ENCODE peak calls at places on chromosomes 7 and 10, in ten cellular contexts. L is fibroblast of the aortic adventitia, P is endothelial cell, I is endodermal cell, U is colonic mucosa, T is stomach, E is spleen, R is progenitor cell of endocrine pancreas, Q is esophagus squamous epithelium, Y is right atrium auricular region. K is an unnamed sample.

GRCh38 chr10:65968871-65969270 is 957.0 kb upstream of the LRRTM3 start:
- DNase-seq in L (no peak), Q (no peak), Y (no peak), T (no peak), E (no peak), R (no peak), P (no peak), I (no peak), U (no peak), K (no peak)

GRCh38 chr10:51073461-51074237 is 638 bp upstream of the PRKG1 start:
- DNase-seq in U (peak), Y (no peak), I (peak), L (no peak), P (peak), E (peak), T (peak), Q (no peak), R (peak), K (no peak)

GRCh38 chr7:127035203-127035849 is 217.4 kb downstream of the GRM8 start:
- DNase-seq in U (peak), Q (no peak), T (no peak), R (no peak), L (no peak), I (no peak), E (no peak), P (no peak), Y (no peak), K (no peak)

GRCh38 chr10:11154333-11154732 is 136.7 kb downstream of the CELF2 start:
- DNase-seq in U (no peak), L (no peak), P (no peak), E (no peak), Y (no peak), Q (no peak), R (no peak), T (no peak), I (no peak), K (no peak)

GRCh38 chr7:101636822-101637623 is 7.9 kb upstream of the MYL10 start:
- DNase-seq in P (no peak), I (no peak), E (peak), U (no peak), Y (no peak), R (no peak), L (no peak), T (no peak), Q (no peak), K (no peak)

GRCh38 chr7:44599222-44599621 is 7.2 kb upstream of the OGDH start:
- DNase-seq in E (no peak), R (no peak), U (no peak), T (no peak), Q (no peak), P (no peak), L (no peak), I (no peak), Y (no peak), K (no peak)

GRCh38 chr7:75732764-75733630 is 5.7 kb downstream of the HIP1 start:
- DNase-seq in R (no peak), L (peak), P (no peak), I (no peak), E (no peak), Y (no peak), U (no peak), Q (no peak), T (no peak), K (no peak)

GRCh38 chr10:75095631-75096030 is 15.8 kb upstream of the SAMD8 start:
- DNase-seq in I (no peak), E (no peak), U (no peak), L (no peak), T (no peak), R (no peak), Q (no peak), Y (no peak), P (no peak), K (no peak)

GRCh38 chr10:77904110-77904860 is 22.3 kb downstream of the DLG5 start:
- DNase-seq in I (no peak), U (no peak), L (no peak), P (no peak), R (no peak), Q (no peak), E (no peak), Y (no peak), T (no peak), K (no peak)

GRCh38 chr7:101018271-101019167 is 1.4 kb upstream of the MUC17 start:
- DNase-seq in Y (no peak), T (no peak), L (no peak), E (no peak), U (no peak), I (peak), R (no peak), Q (no peak), P (no peak), K (no peak)

GRCh38 chr7:115101199-115101598 is 179.3 kb downstream of the MDFIC start:
- DNase-seq in R (no peak), Y (no peak), U (no peak), I (no peak), P (no peak), E (no peak), L (no peak), Q (no peak), T (no peak), K (no peak)

GRCh38 chr10:87930929-87931835 is 67.8 kb downstream of the PTEN start:
- DNase-seq in R (no peak), Q (no peak), L (no peak), P (no peak), U (no peak), T (no peak), Y (no peak), E (no peak), I (no peak), K (no peak)

GRCh38 chr10:78310481-78311080 is 276.9 kb downstream of the RPS24 start:
- DNase-seq in I (no peak), T (no peak), Y (peak), L (no peak), Q (no peak), E (no peak), U (peak), P (no peak), R (no peak), K (no peak)

GRCh38 chr7:32415936-32416335 is 74.2 kb downstream of the LSM5 start:
- DNase-seq in R (no peak), T (no peak), U (no peak), Y (no peak), L (no peak), P (no peak), I (no peak), Q (no peak), E (no peak), K (no peak)

GRCh38 chr10:75605096-75605495 is 173.7 kb downstream of the LRMDA start:
- DNase-seq in P (no peak), Q (no peak), Y (no peak), R (no peak), L (no peak), E (no peak), I (no peak), T (no peak), U (no peak), K (no peak)

GRCh38 chr7:115122388-115122787 is 200.5 kb downstream of the MDFIC start:
- DNase-seq in U (no peak), I (no peak), L (no peak), P (no peak), E (no peak), R (no peak), Q (no peak), Y (no peak), T (no peak), K (no peak)

GRCh38 chr7:2154121-2154520 is 78.6 kb downstream of the MAD1L1 start:
- DNase-seq in P (no peak), Q (no peak), Y (no peak), L (no peak), T (no peak), U (no peak), R (no peak), I (no peak), E (no peak), K (no peak)

GRCh38 chr7:130063036-130063435 is 7.3 kb upstream of the KLHDC10 start:
- DNase-seq in E (peak), U (peak), T (peak), Q (no peak), L (peak), P (peak), R (peak), I (peak), Y (no peak), K (no peak)

GRCh38 chr10:37777056-37777455 is 80.4 kb downstream of the ZNF248 start:
- DNase-seq in Q (no peak), I (no peak), R (no peak), Y (no peak), U (no peak), P (no peak), E (no peak), T (no peak), L (no peak), K (no peak)

GRCh38 chr7:48046458-48046857 is 11.1 kb downstream of the C7orf57 start:
- DNase-seq in I (no peak), U (no peak), E (no peak), Q (no peak), Y (no peak), P (no peak), T (no peak), L (no peak), R (no peak), K (no peak)

GRCh38 chr7:44189286-44189992 is at the start of gene GCK:
- DNase-seq in Y (no peak), U (no peak), L (no peak), P (no peak), R (no peak), Q (no peak), T (no peak), I (peak), E (no peak), K (no peak)

GRCh38 chr7:117630907-117631564 is 151.2 kb downstream of the CFTR start:
- DNase-seq in T (no peak), P (no peak), Q (no peak), Y (no peak), I (no peak), L (no peak), E (no peak), R (no peak), U (no peak), K (no peak)

GRCh38 chr7:141945356-141945755 is 1.4 kb downstream of the CLEC5A start:
- DNase-seq in U (no peak), I (no peak), Y (no peak), Q (no peak), P (no peak), T (no peak), R (no peak), E (no peak), L (no peak), K (no peak)

GRCh38 chr10:6871128-6871527 is 291.1 kb upstream of the PRKCQ start:
- DNase-seq in Y (no peak), L (no peak), R (no peak), U (no peak), Q (no peak), T (no peak), E (no peak), P (no peak), I (no peak), K (no peak)

GRCh38 chr7:141014091-141014490 is 661 bp downstream of the MRPS33 start:
- DNase-seq in R (no peak), E (no peak), P (no peak), L (no peak), I (no peak), Y (no peak), U (peak), Q (no peak), T (no peak), K (no peak)

GRCh38 chr10:69228151-69228550 is 8.0 kb downstream of the HKDC1 start:
- DNase-seq in E (no peak), Y (no peak), T (no peak), U (no peak), Q (no peak), P (no peak), L (no peak), R (no peak), I (no peak), K (no peak)

GRCh38 chr10:79149662-79150443 is 81.1 kb downstream of the ZMIZ1 start:
- DNase-seq in R (no peak), Y (peak), Q (peak), T (peak), E (peak), L (peak), I (peak), U (peak), P (no peak), K (no peak)

GRCh38 chr10:97319671-97320479 is 804 bp downstream of the FRAT1 start:
- DNase-seq in Q (peak), P (peak), Y (no peak), T (peak), L (no peak), U (peak), R (peak), I (peak), E (peak), K (no peak)

GRCh38 chr7:3408814-3409595 is 108.0 kb downstream of the SDK1 start:
- DNase-seq in U (no peak), Q (no peak), T (no peak), L (no peak), Y (no peak), P (no peak), I (no peak), R (no peak), E (no peak), K (no peak)

GRCh38 chr7:46534593-46535271 is 613.7 kb upstream of the IGFBP3 start:
- DNase-seq in L (peak), U (peak), I (peak), P (no peak), E (no peak), Y (no peak), R (no peak), Q (no peak), T (no peak), K (no peak)

GRCh38 chr7:88368686-88369085 is 62.0 kb upstream of the STEAP4 start:
- DNase-seq in U (no peak), T (no peak), E (no peak), Y (no peak), L (no peak), Q (no peak), P (no peak), I (no peak), R (no peak), K (no peak)

GRCh38 chr7:19442016-19442785 is 266.6 kb downstream of the POLR1F start:
- DNase-seq in E (no peak), P (peak), R (no peak), U (no peak), L (peak), T (no peak), Y (no peak), I (peak), Q (no peak), K (no peak)

GRCh38 chr10:73139251-73139650 is 28.6 kb downstream of the ECD start:
- DNase-seq in T (no peak), R (no peak), L (no peak), Y (no peak), E (no peak), I (no peak), U (no peak), Q (no peak), P (no peak), K (no peak)
- TF ChIP-seq CTCF in T (no peak), R (no peak), L (no peak), Y (no peak), E (no peak), I (no peak), U (no peak), Q (no peak), P (no peak), K (no peak)

GRCh38 chr10:108112218-108112617 is 947.7 kb upstream of the SORCS1 start:
- DNase-seq in E (no peak), T (no peak), U (no peak), R (no peak), Q (no peak), L (no peak), I (no peak), Y (no peak), P (no peak), K (no peak)
- TF ChIP-seq CTCF in E (no peak), T (no peak), U (peak), R (peak), Q (no peak), L (no peak), I (peak), Y (no peak), P (peak), K (peak)

GRCh38 chr7:64753032-64753431 is 41.2 kb upstream of the ZNF138 start:
- DNase-seq in E (no peak), I (no peak), Y (no peak), Q (no peak), R (no peak), L (no peak), U (no peak), P (no peak), T (no peak), K (no peak)

GRCh38 chr7:64758151-64758550 is 36.1 kb upstream of the ZNF138 start:
- DNase-seq in E (no peak), Y (no peak), U (no peak), R (no peak), P (no peak), T (no peak), L (no peak), Q (no peak), I (no peak), K (no peak)

DNA sequence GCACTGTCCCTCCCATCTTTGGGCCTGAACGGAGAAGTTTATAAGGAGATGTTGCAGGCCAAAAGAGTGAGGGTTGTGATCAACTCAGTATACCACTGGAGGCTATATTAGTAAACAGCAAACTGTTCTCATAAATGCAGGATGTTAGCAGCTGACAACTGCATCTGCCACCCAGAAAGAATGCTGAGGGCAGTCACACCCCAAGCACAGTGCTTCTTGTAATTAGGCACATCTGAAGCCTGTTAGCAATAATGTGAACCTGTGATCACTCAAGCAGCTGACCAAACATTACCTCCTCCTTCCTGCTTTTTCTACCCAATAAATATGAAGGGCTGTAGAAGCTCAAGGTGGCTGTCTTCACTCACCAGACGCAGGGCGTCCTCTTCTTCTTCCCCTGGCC is 38.3 kb upstream of the ZNF138 start:
- DNase-seq in T (no peak), E (no peak), L (no peak), U (no peak), Y (no peak), I (no peak), P (no peak), Q (no peak), R (no peak), K (no peak)
- TF ChIP-seq CTCF in T (no peak), E (no peak), L (no peak), U (no peak), Y (no peak), I (no peak), P (no peak), Q (no peak), R (no peak), K (no peak)

GRCh38 chr7:55050286-55050685 is 31.5 kb downstream of the EGFR start:
- DNase-seq in Y (no peak), E (no peak), T (no peak), L (peak), I (no peak), R (no peak), U (no peak), Q (no peak), P (no peak), K (no peak)
- TF ChIP-seq CTCF in Y (no peak), E (no peak), T (no peak), L (peak), I (no peak), R (no peak), U (no peak), Q (no peak), P (no peak), K (peak)

DNA sequence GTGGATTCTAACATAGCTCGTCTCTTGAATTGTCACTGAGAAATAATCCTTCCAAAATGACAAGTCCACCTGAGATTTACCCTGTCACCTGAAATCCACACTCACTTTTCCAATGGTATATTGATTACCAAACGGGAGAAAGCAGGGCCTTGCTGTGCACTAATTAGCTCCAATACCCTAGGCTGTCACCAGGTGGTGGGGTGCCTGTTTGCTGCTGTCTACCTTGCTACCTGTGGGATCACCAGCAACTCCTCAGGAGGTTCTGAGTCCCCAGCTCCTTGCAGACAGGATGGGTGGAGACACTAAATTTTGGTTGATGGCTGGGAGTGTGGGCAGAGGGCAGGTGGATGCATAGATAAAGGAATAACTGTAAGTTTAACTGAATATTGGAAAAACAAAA is 237.2 kb upstream of the ZNF32 start:
- DNase-seq in Y (no peak), U (no peak), E (no peak), L (no peak), Q (no peak), R (no peak), T (no peak), I (peak), P (no peak), K (no peak)
- TF ChIP-seq CTCF in Y (no peak), U (no peak), E (no peak), L (no peak), Q (no peak), R (peak), T (no peak), I (peak), P (no peak), K (no peak)

GRCh38 chr10:103067484-103067883 is 125.6 kb downstream of the NT5C2 start:
- DNase-seq in U (no peak), L (no peak), Q (no peak), Y (no peak), P (no peak), E (no peak), R (no peak), I (peak), T (no peak), K (no peak)

GRCh38 chr10:103066141-103067098 is 126.7 kb downstream of the NT5C2 start:
- DNase-seq in L (no peak), T (no peak), E (no peak), I (peak), P (no peak), R (no peak), Q (no peak), U (no peak), Y (no peak), K (no peak)

GRCh38 chr10:103067951-103068350 is 125.1 kb downstream of the NT5C2 start:
- DNase-seq in U (no peak), Q (no peak), P (no peak), L (no peak), R (no peak), Y (no peak), T (no peak), I (peak), E (no peak), K (no peak)

GRCh38 chr10:103057980-103058568 is 135.0 kb downstream of the NT5C2 start:
- DNase-seq in I (peak), E (no peak), L (no peak), P (no peak), U (no peak), Q (no peak), T (no peak), R (no peak), Y (no peak), K (no peak)

DNA sequence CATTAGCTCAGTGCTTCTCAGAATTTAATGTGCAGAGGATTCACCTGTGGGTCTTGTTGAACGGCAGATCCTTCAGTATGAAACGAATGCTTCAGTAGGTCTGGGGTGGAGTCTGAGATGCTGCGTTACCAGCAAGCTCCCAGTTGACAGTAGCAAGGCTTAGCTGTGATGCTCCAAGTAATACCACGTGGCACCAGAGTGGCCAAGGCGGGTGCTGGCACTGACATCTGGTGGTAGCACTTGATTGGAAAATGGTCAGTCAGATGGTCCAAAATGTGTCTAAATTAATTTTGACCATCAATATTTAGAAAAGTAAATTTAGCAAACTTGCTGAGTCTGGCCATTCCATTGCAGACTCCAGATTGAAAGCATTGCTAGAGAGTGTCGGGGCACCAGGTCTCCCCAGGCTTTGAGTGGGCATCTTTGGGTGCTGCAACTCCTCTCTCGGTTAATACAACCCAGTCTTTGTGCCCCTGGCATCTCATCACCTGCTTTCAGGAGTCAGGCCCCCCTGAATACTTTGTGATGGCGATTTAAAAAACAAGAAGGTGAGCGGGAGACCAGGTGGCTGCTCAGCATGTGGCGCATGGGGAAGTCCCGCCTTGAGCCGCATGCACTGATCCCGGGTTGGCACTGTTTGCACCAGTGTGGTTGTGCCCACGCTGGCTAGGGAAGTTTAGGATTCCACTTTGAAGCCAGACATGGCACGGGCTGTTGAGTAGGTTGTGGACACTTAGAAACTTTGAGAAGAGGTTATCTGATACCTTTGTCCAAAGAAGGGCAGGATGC is 130.0 kb downstream of the NT5C2 start:
- DNase-seq in U (no peak), E (no peak), T (no peak), I (peak), Q (no peak), Y (no peak), P (no peak), L (no peak), R (no peak), K (no peak)
- TF ChIP-seq CTCF in U (no peak), E (no peak), T (no peak), I (peak), Q (no peak), Y (no peak), P (peak), L (no peak), R (no peak), K (peak)

GRCh38 chr7:37920305-37920618 is 178 bp upstream of the EPDR1 start:
- DNase-seq in T (no peak), Q (no peak), L (no peak), R (no peak), Y (no peak), I (no peak), U (no peak), P (no peak), E (no peak), K (no peak)
- TF ChIP-seq CTCF in T (no peak), Q (no peak), L (peak), R (no peak), Y (no peak), I (no peak), U (no peak), P (no peak), E (no peak), K (no peak)

K was measured in chondrocyte.